ENCODE peak calls at places on chromosome 18, in seven cellular contexts. S is GM12878, M is sigmoid colon, E is right lobe of liver, Q is adrenal gland, O is stomach, N is body of pancreas. D is an unnamed sample. For H3K36me3, the result is how much of the 10 kb centered on the place peaks cover.

GRCh38 chr18:36288689-36289088 is 8.8 kb upstream of the FHOD3 start:
- DNase-seq in N (no peak), E (no peak), Q (no peak), S (no peak), M (no peak), O (no peak), D (no peak)

GRCh38 chr18:44693030-44693784 is 12.5 kb downstream of the SETBP1 start:
- DNase-seq in O (no peak), Q (no peak), N (no peak), M (no peak), S (no peak), E (no peak), D (no peak)

GRCh38 chr18:68937204-68937603 is 139.3 kb downstream of the CCDC102B start:
- DNase-seq in O (no peak), Q (no peak), S (no peak), M (no peak), N (no peak), E (no peak), D (no peak)

GRCh38 chr18:37381554-37381953 is 184.0 kb downstream of the CELF4 start:
- DNase-seq in S (no peak), O (no peak), E (no peak), N (no peak), M (no peak), Q (no peak), D (no peak)

GRCh38 chr18:76958692-76959341 is 136.5 kb downstream of the ZNF236 start:
- DNase-seq in M (no peak), S (no peak), N (peak), E (no peak), Q (peak), O (peak), D (no peak)

GRCh38 chr18:35616664-35617423 is 35.3 kb downstream of the GALNT1 start:
- DNase-seq in N (no peak), M (no peak), E (peak), Q (peak), O (peak), S (peak), D (peak)

GRCh38 chr18:48334845-48335244 is 74.3 kb downstream of the ZBTB7C start:
- DNase-seq in E (no peak), S (no peak), N (no peak), Q (no peak), O (no peak), M (no peak), D (no peak)

GRCh38 chr18:74745658-74746403 is 148.2 kb downstream of the ZNF407 start:
- DNase-seq in S (no peak), Q (peak), O (no peak), M (no peak), E (no peak), N (no peak), D (no peak)

GRCh38 chr18:26862084-26862483 is 3.4 kb downstream of the AQP4 start:
- DNase-seq in S (no peak), E (no peak), O (no peak), N (no peak), Q (no peak), M (no peak), D (no peak)

GRCh38 chr18:69916412-69916811 is 31.3 kb downstream of the CD226 start:
- DNase-seq in O (no peak), Q (no peak), E (no peak), M (no peak), S (no peak), N (no peak), D (no peak)

GRCh38 chr18:2805970-2806943 is 40.5 kb upstream of the EMILIN2 start:
- DNase-seq in S (no peak), Q (no peak), N (no peak), O (no peak), E (no peak), M (no peak), D (no peak)

GRCh38 chr18:74546751-74547530 is 12.6 kb downstream of the CNDP1 start:
- DNase-seq in S (no peak), E (no peak), N (no peak), Q (no peak), M (no peak), O (peak), D (peak)

GRCh38 chr18:24426398-24427294 is at the start of gene IMPACT:
- DNase-seq in M (peak), E (peak), Q (peak), S (no peak), O (peak), N (peak), D (peak)
- TF ChIP-seq POLR2A in M (no peak), E (peak), Q (peak), S (peak), O (no peak), N (peak), D (no peak)

GRCh38 chr18:33034941-33035340 is 262.1 kb upstream of the KLHL14 start:
- DNase-seq in E (no peak), O (no peak), Q (no peak), M (no peak), S (no peak), N (no peak), D (no peak)
- TF ChIP-seq CTCF in E (no peak), O (no peak), Q (no peak), M (no peak), S (no peak), N (no peak), D (no peak)

GRCh38 chr18:79935925-79936324 is 15.5 kb downstream of the SLC66A2 start:
- DNase-seq in M (peak), O (no peak), E (no peak), N (no peak), S (no peak), Q (no peak), D (peak)

GRCh38 chr18:79936641-79937040 is 14.8 kb downstream of the SLC66A2 start:
- DNase-seq in M (peak), O (no peak), E (peak), Q (no peak), N (no peak), S (no peak), D (no peak)

GRCh38 chr18:79934311-79935097 is 16.9 kb downstream of the SLC66A2 start:
- DNase-seq in E (peak), M (peak), S (no peak), N (no peak), O (no peak), Q (peak), D (peak)

GRCh38 chr18:79935098-79935480 is 16.4 kb downstream of the SLC66A2 start:
- DNase-seq in N (no peak), S (no peak), Q (no peak), M (peak), E (peak), O (no peak), D (no peak)

DNA sequence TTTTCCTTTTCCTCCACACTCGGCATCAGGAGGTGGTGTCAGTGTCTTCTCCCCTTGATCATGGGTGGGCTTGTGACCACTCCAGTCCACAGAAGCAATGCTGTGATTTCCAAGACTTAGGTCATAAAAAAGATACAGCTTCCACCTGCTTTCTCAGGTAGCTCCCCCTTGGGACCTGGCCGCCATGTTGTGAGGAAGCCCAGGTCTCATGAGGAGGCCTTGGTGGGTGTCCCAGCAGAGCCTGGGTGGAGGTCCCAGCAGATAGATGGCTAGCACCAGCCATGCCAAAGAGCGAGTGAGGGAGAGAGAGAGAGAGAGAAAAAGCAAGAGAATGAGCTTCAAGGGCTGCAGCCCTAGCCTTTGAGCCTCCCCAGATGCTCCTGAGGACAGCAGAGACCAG is 16.0 kb downstream of the SLC66A2 start:
- DNase-seq in S (no peak), E (peak), N (no peak), Q (no peak), M (peak), O (no peak), D (peak)
- H3K36me3 ChIP-seq in S (under half), E (under half), N (under half), Q (under half), M (under half), O (half or more), D (under half)

GRCh38 chr18:80034068-80034851 is at the start of gene RBFA:
- DNase-seq in E (peak), M (peak), O (peak), Q (peak), N (peak), S (peak), D (peak)
- TF ChIP-seq POLR2A in E (peak), M (peak), O (no peak), Q (peak), N (peak), S (peak), D (no peak)

GRCh38 chr18:25351280-25351772 is 640 bp downstream of the ZNF521 start:
- DNase-seq in Q (peak), N (no peak), S (no peak), O (no peak), M (no peak), E (no peak), D (no peak)

GRCh38 chr18:25349926-25350560 is 1.9 kb downstream of the ZNF521 start:
- DNase-seq in S (no peak), Q (peak), E (peak), N (no peak), O (no peak), M (peak), D (peak)

GRCh38 chr18:25349131-25349925 is 2.6 kb downstream of the ZNF521 start:
- DNase-seq in Q (peak), M (peak), N (no peak), O (no peak), S (no peak), E (no peak), D (peak)

GRCh38 chr18:25351773-25352628 is at the start of gene ZNF521:
- DNase-seq in N (peak), E (peak), Q (peak), O (peak), S (no peak), M (peak), D (peak)

DNA sequence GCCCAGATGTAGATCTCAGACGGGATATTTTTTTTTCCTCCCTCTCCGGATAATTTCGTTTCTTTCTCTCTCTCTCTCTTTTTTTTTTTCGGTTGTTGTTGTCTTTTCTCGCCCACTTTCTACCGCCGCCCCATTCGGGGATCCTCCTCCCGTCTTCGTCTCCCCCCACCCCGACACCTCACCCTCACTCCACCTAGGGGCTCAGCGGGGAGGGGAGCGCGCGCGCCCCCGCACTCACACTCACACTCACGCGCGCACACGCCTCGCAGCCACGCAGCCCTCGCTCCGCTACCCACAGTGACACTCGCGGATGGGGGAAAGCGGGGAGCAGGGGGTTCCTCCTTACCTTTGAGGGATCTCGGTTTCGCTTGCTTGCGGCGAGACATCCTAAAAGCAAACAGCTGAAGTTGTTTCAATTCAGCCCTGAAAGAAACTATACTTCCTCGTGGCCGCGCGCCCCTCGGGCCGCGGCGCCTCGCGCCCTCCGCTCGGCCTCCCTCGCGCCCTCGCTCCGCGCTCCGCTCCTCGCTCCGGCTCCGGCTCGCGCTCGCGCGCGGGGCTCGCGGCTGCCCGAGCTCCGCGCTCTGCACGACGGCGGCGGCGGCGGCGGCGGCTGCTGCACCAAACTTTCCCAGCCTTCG is 1.3 kb downstream of the ZNF521 start:
- DNase-seq in N (no peak), S (no peak), Q (peak), M (peak), O (no peak), E (no peak), D (peak)
- TF ChIP-seq CTCF in N (no peak), S (no peak), Q (no peak), M (no peak), O (no peak), E (no peak), D (no peak)

DNA sequence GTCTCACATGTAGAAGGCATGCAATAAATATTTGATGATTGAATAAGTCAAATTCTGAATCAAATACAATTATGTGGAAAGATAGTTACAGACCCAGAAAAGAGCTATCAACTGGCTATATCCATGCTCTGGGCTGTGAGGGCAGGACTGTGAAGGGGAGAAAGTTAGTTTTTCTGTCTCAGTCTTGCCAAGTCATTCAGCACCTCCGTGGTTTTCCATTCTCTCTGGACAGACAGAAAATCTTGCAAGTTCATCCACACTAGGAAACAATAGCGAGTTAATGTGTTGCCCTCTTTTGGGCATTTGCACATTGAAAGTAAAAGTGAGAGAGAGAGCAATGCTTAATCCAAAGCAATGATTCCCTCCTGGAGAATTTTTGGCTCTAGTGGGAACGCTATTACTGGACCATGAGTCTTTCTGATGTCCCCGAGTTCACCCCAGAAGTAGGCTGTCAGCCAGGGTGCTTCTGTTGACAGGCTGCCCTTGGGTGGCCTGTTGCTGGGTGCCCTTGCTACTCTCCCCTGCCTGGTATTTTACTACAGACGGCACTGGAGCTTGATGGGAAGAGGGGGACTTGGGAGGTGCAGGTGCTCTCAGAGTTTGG is 238.3 kb downstream of the LOXHD1 start:
- DNase-seq in N (no peak), Q (peak), O (no peak), M (no peak), E (peak), S (no peak), D (peak)
- H3K36me3 ChIP-seq in N (under half), Q (under half), O (under half), M (under half), E (under half), S (under half), D (under half)

GRCh38 chr18:12702221-12703095 is at the start of the genes CEP76 and PSMG2:
- DNase-seq in S (peak), E (peak), Q (peak), N (peak), M (peak), O (peak), D (peak)
- TF ChIP-seq POLR2A in S (peak), E (peak), Q (peak), N (peak), M (peak), O (no peak), D (peak)

DNA sequence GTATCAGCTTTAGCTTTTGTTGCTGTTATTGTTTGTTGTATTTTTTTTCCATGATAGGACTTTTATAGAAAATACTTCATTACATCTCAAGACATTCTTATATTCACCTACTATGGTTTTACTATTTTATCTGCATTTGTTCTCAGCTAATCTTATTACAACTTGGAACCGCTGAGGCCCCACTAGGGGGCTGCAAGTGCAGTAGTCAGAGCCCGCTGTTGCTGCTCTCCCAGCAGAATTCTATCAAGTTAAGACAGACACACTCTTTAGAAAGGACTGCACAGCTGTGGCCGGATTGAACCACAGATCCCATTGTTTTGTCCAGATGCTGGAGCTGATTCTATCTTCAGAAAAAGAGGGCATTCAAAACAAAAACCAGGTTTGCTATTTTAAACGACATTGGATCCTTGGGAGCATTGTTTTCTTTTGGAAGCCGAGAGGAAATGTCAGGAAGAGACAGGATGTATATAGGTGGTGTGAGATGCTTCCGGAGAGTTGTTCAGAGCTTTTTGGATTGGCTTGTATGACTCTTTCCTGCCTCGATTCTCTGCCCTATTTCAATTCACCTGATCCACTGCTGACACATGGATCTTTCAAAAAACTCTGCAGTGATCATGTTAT is 105.7 kb upstream of the GAREM1 start:
- DNase-seq in O (no peak), Q (peak), S (no peak), M (no peak), E (no peak), N (no peak), D (no peak)
- TF ChIP-seq CTCF in O (no peak), Q (no peak), S (no peak), M (no peak), E (no peak), N (no peak), D (peak)

D was measured in heart left ventricle.